ENCODE peak calls at places on chromosomes 16 and 17, in six cellular contexts. G is psoas muscle, R is Peyer's patch, C is neural progenitor cell, L is transverse colon, V is prostate gland. F is an unnamed sample. For H3K4me1, the result is how much of the 10 kb centered on the place peaks cover.

GRCh38 chr17:2309338-2310143 is 5.8 kb downstream of the SRR start:
- DNase-seq in L (no peak), V (no peak), G (no peak), C (no peak), R (no peak), F (no peak)

GRCh38 chr17:9768381-9768934 is 22.9 kb downstream of the DHRS7C start:
- DNase-seq in V (no peak), G (no peak), R (no peak), C (peak), L (no peak), F (no peak)

GRCh38 chr16:88968589-88969280 is 8.3 kb downstream of the CBFA2T3 start:
- DNase-seq in R (no peak), V (no peak), C (no peak), G (no peak), L (no peak), F (no peak)

GRCh38 chr16:48408688-48409087 is 23.5 kb upstream of the SIAH1 start:
- DNase-seq in C (no peak), R (no peak), G (no peak), V (no peak), L (peak), F (no peak)

GRCh38 chr17:45261577-45262515 is at the start of gene SPATA32:
- DNase-seq in C (peak), G (peak), R (peak), V (peak), L (peak), F (no peak)

GRCh38 chr17:43634681-43635125 is 27.0 kb downstream of the MEOX1 start:
- DNase-seq in R (no peak), V (peak), G (peak), L (no peak), C (no peak), F (peak)

GRCh38 chr17:19724501-19725420 is 8.4 kb upstream of the SLC47A2 start:
- DNase-seq in G (peak), C (no peak), L (peak), R (peak), V (peak), F (peak)

GRCh38 chr17:6420173-6420641 is 14.7 kb downstream of the AIPL1 start:
- DNase-seq in G (no peak), V (no peak), R (no peak), C (peak), L (no peak), F (no peak)

GRCh38 chr16:85134076-85134793 is 22.0 kb upstream of the CIBAR2 start:
- DNase-seq in L (no peak), R (no peak), C (no peak), G (no peak), V (no peak), F (no peak)

GRCh38 chr17:4997302-4998026 is at the start of the genes INCA1 and KIF1C:
- DNase-seq in G (peak), C (peak), V (peak), L (peak), R (peak), F (peak)

GRCh38 chr16:50196736-50197135 is 43.6 kb downstream of the TENT4B start:
- DNase-seq in V (no peak), C (no peak), R (no peak), G (no peak), L (no peak), F (no peak)

GRCh38 chr17:17363638-17364337 is 60.6 kb downstream of the NT5M start:
- DNase-seq in V (no peak), C (peak), L (peak), R (peak), G (no peak), F (no peak)

GRCh38 chr17:48618366-48618896 is 3.3 kb upstream of the HOXB8 start:
- DNase-seq in L (peak), R (peak), G (peak), V (peak), C (peak), F (peak)

GRCh38 chr16:21057875-21058274 is 92.8 kb downstream of the DNAH3 start:
- DNase-seq in L (no peak), C (no peak), G (no peak), R (no peak), V (no peak), F (no peak)

GRCh38 chr16:79337906-79338305 is 262.6 kb downstream of the MAF start:
- DNase-seq in V (no peak), R (no peak), C (no peak), G (no peak), L (no peak), F (no peak)

GRCh38 chr16:79336437-79337229 is 263.9 kb downstream of the MAF start:
- DNase-seq in L (no peak), G (no peak), V (no peak), R (no peak), C (no peak), F (no peak)

GRCh38 chr16:79329967-79330366 is 270.6 kb downstream of the MAF start:
- DNase-seq in C (no peak), R (no peak), V (no peak), L (peak), G (no peak), F (no peak)

GRCh38 chr16:79331064-79331463 is 269.5 kb downstream of the MAF start:
- DNase-seq in L (no peak), V (no peak), G (no peak), C (no peak), R (no peak), F (no peak)

GRCh38 chr16:79334127-79334526 is 266.4 kb downstream of the MAF start:
- DNase-seq in L (peak), C (peak), G (no peak), V (no peak), R (no peak), F (no peak)
- TF ChIP-seq CTCF in L (no peak), C (peak), G (peak), V (no peak), R (no peak), F (peak)

GRCh38 chr17:37742114-37742761 is 2.6 kb downstream of the HNF1B start:
- DNase-seq in V (peak), L (no peak), C (peak), R (peak), G (no peak), F (no peak)
- H3K4me3 ChIP-seq in V (peak), L (peak), C (peak), R (peak), G (peak), F (no peak)

DNA sequence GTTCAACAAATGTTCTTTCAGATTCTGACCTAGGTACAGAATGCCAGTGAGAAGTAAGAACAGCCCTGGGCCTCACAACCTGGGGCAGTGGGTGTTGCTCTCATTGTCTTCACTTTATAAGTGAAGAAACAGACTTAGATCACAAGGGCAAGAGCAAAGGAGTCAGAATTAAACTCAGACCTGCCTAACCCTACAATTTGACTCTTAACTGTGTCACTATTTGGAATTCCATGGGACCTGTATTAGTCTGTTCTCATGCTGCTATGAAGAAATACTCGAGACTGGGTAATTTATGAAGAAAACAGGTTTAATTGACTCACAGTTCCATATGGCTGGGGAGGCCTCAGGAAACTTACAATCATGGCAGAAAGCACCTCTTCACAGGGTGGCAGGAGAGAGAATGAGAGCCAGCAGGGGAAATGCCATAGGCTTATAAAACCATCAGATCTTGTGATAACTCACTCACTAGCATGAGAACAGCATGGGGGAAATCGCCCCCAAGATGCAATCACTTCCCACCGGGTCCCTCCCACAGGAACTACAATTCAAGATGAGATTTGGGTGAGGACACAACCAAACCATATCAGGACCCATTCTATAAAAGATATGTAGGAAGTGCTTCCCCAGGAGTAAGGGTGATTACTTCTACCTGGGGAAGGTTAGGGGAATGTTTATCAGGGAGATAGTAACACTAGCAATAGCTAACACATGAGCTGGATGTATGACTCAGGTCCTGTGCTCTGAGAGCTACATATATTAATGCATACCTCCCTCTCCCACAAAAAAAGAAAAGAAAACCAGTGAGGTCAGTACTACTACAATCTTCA is 270.1 kb downstream of the SOX9 start:
- DNase-seq in C (no peak), L (no peak), R (no peak), G (no peak), V (no peak), F (no peak)
- H3K4me1 ChIP-seq in C (under half), L (under half), R (under half), G (under half), V (under half), F (under half)

GRCh38 chr17:60315650-60316049 is 76.3 kb downstream of the USP32 start:
- DNase-seq in R (no peak), C (no peak), L (no peak), V (no peak), G (no peak), F (no peak)
- TF ChIP-seq CTCF in R (peak), C (no peak), L (no peak), V (no peak), G (no peak), F (no peak)